ENCODE peak calls at places on chromosomes 16 and 17, in six cellular contexts. T, A, X, W, Z and I are unnamed samples.

GRCh38 chr16:88622866-88623265 is 15.5 kb upstream of the IL17C start:
- DNase-seq in T (no peak), A (no peak), X (no peak), W (no peak), Z (no peak), I (no peak)

GRCh38 chr17:39591958-39592954 is 15.5 kb downstream of the NEUROD2 start:
- DNase-seq in T (peak; percentile 64), A (no peak), X (peak; percentile 43), W (peak; percentile 58), Z (no peak), I (no peak)

GRCh38 chr16:81096715-81097208 is 567 bp upstream of the GCSH start:
- DNase-seq in T (no peak), A (no peak), X (no peak), W (no peak), Z (no peak), I (no peak)

GRCh38 chr16:56625140-56625942 is at the start of gene MT1E:
- DNase-seq in T (no peak), A (peak; percentile 87), X (peak; percentile 73), W (no peak), Z (peak; percentile 23), I (peak; percentile 65)

GRCh38 chr16:24988137-24988535 is 27.0 kb downstream of the ARHGAP17 start:
- DNase-seq in T (no peak), A (no peak), X (peak; percentile 56), W (no peak), Z (no peak), I (no peak)

GRCh38 chr16:14223632-14224031 is 152.5 kb downstream of the MRTFB start:
- DNase-seq in T (no peak), A (no peak), X (no peak), W (no peak), Z (no peak), I (no peak)

GRCh38 chr17:68542698-68543463 is 30.7 kb downstream of the PRKAR1A start:
- DNase-seq in T (no peak), A (no peak), X (no peak), W (no peak), Z (no peak), I (no peak)

GRCh38 chr17:7173687-7174602 is 5.2 kb downstream of the ASGR1 start:
- DNase-seq in T (no peak), A (no peak), X (peak; percentile 38), W (peak; percentile 80), Z (no peak), I (no peak)

GRCh38 chr16:60686824-60687223 is 1349.4 kb downstream of the CDH8 start:
- DNase-seq in T (no peak), A (no peak), X (no peak), W (no peak), Z (no peak), I (no peak)

GRCh38 chr17:49227436-49228261 is 2.9 kb downstream of the PHOSPHO1 start:
- DNase-seq in T (peak; percentile 91), A (peak; percentile 51), X (peak; percentile 64), W (peak; percentile 76), Z (peak; percentile 67), I (peak; percentile 19)

GRCh38 chr17:57636985-57637667 is 108.0 kb downstream of the CCDC182 start:
- DNase-seq in T (no peak), A (peak; percentile 11), X (no peak), W (no peak), Z (no peak), I (no peak)

GRCh38 chr16:27232061-27232841 is 28.9 kb downstream of the KDM8 start:
- DNase-seq in T (no peak), A (no peak), X (no peak), W (no peak), Z (no peak), I (no peak)

GRCh38 chr17:40448213-40448638 is 5.0 kb downstream of the IGFBP4 start:
- DNase-seq in T (no peak), A (peak; percentile 67), X (peak; percentile 67), W (no peak), Z (no peak), I (no peak)

GRCh38 chr17:2688351-2689342 is 22.9 kb downstream of the CLUH start:
- DNase-seq in T (no peak), A (no peak), X (no peak), W (no peak), Z (no peak), I (no peak)

GRCh38 chr17:1087381-1088241 is 90.7 kb downstream of the TIMM22 start:
- DNase-seq in T (no peak), A (peak; percentile 69), X (no peak), W (peak; percentile 49), Z (no peak), I (no peak)